ENCODE peak calls at places on chromosome X, in six cellular contexts. Y is dorsolateral prefrontal cortex, O is PC-9, N is BE2C, F is hepatocyte, W is astrocyte of the spinal cord. P is an unnamed sample.

GRCh38 chrX:46340696-46341095 is 204.5 kb downstream of the ZNF674 start:
- DNase-seq in F (no peak), O (no peak), Y (no peak), N (no peak), W (no peak), P (no peak)

GRCh38 chrX:38634665-38635064 is 73.3 kb downstream of the TSPAN7 start:
- DNase-seq in W (no peak), F (no peak), Y (no peak), O (no peak), N (no peak), P (no peak)

GRCh38 chrX:153601511-153602110 is 2.7 kb upstream of the CCNQ start:
- DNase-seq in F (no peak), N (no peak), W (no peak), Y (no peak), O (no peak), P (no peak)

GRCh38 chrX:84737471-84737871 is 235.2 kb upstream of the HDX start:
- DNase-seq in N (no peak), W (no peak), Y (no peak), O (no peak), F (no peak), P (no peak)

GRCh38 chrX:107787827-107788226 is 10.3 kb downstream of the NCBP2L start:
- DNase-seq in W (no peak), F (no peak), O (no peak), Y (no peak), N (no peak), P (no peak)

GRCh38 chrX:29941292-29941691 is 274.1 kb upstream of the MAGEB2 start:
- DNase-seq in N (no peak), O (no peak), W (no peak), F (peak; percentile 19), Y (no peak), P (no peak)

GRCh38 chrX:24215282-24215681 is 65.8 kb downstream of the ZFX start:
- DNase-seq in O (no peak), W (no peak), N (no peak), Y (no peak), F (no peak), P (no peak)

GRCh38 chrX:6187256-6187655 is 41.4 kb downstream of the NLGN4X start:
- DNase-seq in W (no peak), F (no peak), O (no peak), Y (no peak), N (no peak), P (no peak)

GRCh38 chrX:119655125-119655524 is 37.8 kb downstream of the SEPTIN6 start:
- DNase-seq in F (peak; percentile 64), Y (no peak), O (peak; percentile 7), W (peak; percentile 80), N (peak; percentile 67), P (no peak)

GRCh38 chrX:110665636-110666035 is 130.0 kb downstream of the CHRDL1 start:
- DNase-seq in W (peak; percentile 9), N (peak; percentile 44), Y (peak; percentile 28), O (peak; percentile 38), F (peak; percentile 54), P (peak; percentile 62)

GRCh38 chrX:101208152-101208905 is 11.3 kb upstream of the DRP2 start:
- DNase-seq in O (no peak), N (no peak), W (peak; percentile 31), Y (no peak), F (no peak), P (no peak)

GRCh38 chrX:153628129-153628528 is 18.9 kb upstream of the DUSP9 start:
- DNase-seq in F (no peak), O (no peak), W (no peak), Y (no peak), N (no peak), P (no peak)

GRCh38 chrX:8783100-8784098 is 17.8 kb downstream of the FAM9A start:
- DNase-seq in Y (no peak), O (peak; percentile 15), N (no peak), F (no peak), W (no peak), P (peak; percentile 14)
- TF ChIP-seq CTCF in Y (no peak), O (peak; percentile 47), N (peak; percentile 7), F (peak; percentile 9), W (peak; percentile 47), P (no peak)

GRCh38 chrX:11100281-11101035 is 10.7 kb upstream of the HCCS start:
- DNase-seq in N (peak; percentile 23), O (peak; percentile 24), F (peak; percentile 72), W (peak; percentile 64), Y (peak; percentile 32), P (peak; percentile 12)
- TF ChIP-seq CTCF in N (peak; percentile 62), O (peak; percentile 70), F (peak; percentile 61), W (peak; percentile 46), Y (peak; percentile 49), P (peak; percentile 36)

GRCh38 chrX:134721766-134722532 is 63.7 kb upstream of the PLAC1 start:
- DNase-seq in F (no peak), N (no peak), O (no peak), Y (no peak), W (no peak), P (no peak)

GRCh38 chrX:134732676-134733075 is 74.4 kb upstream of the PLAC1 start:
- DNase-seq in N (no peak), W (no peak), Y (no peak), F (no peak), O (no peak), P (no peak)

GRCh38 chrX:134732152-134732551 is 73.9 kb upstream of the PLAC1 start:
- DNase-seq in O (no peak), N (peak; percentile 67), Y (no peak), W (no peak), F (no peak), P (no peak)

GRCh38 chrX:134725103-134725690 is 66.9 kb upstream of the PLAC1 start:
- DNase-seq in O (no peak), Y (no peak), N (no peak), W (no peak), F (no peak), P (no peak)

DNA sequence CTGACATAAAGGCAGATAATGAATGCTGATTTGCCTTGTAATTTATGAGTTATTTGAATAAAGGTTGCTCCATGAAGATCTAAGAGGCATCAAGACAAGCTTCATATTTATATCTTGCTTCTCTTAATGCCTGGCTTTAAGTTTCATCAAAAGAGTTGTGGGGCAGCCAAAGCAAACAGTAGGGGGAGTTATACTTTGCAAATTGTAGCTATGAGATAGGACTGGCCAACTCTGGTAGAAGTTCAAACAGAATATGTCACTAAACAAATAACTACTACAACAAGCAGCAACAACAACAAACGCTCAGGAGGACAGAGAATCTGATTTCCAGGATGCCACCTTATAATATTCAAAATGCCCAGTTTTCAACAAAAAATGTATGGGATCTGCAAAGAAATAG is 69.1 kb upstream of the PLAC1 start:
- DNase-seq in N (no peak), Y (no peak), F (no peak), O (no peak), W (no peak), P (no peak)
- TF ChIP-seq CTCF in N (peak; percentile 41), Y (no peak), F (peak; percentile 9), O (peak; percentile 52), W (peak; percentile 18), P (no peak)

DNA sequence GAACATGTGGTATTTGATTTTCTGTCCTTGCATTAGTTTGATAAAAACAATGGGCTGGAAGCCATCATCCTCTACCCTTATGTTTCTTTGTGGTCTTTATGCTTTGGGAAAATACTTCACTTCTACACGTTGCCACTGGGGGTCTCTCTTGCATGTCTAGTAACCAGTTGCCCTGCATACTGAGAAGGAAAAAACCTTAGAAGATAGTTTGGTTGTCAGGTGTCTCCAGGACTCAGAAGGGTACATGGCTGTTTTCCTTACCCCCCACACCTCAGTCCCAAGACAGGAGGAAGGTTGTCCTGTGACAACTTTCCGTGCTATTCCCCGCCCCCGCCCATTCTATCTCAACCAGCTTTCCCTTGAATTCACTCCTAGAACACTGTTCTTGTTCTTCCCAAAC is 62.1 kb upstream of the LANCL3 start:
- DNase-seq in N (no peak), W (peak; percentile 5), F (peak; percentile 13), O (no peak), Y (no peak), P (no peak)
- TF ChIP-seq CTCF in N (peak; percentile 49), W (peak; percentile 34), F (peak; percentile 50), O (peak; percentile 58), Y (peak; percentile 31), P (peak; percentile 44)

GRCh38 chrX:3520458-3520857 is 174.0 kb upstream of the MXRA5 start:
- DNase-seq in N (no peak), F (no peak), O (no peak), Y (no peak), W (no peak), P (no peak)
- TF ChIP-seq CTCF in N (no peak), F (no peak), O (no peak), Y (no peak), W (no peak), P (no peak)

DNA sequence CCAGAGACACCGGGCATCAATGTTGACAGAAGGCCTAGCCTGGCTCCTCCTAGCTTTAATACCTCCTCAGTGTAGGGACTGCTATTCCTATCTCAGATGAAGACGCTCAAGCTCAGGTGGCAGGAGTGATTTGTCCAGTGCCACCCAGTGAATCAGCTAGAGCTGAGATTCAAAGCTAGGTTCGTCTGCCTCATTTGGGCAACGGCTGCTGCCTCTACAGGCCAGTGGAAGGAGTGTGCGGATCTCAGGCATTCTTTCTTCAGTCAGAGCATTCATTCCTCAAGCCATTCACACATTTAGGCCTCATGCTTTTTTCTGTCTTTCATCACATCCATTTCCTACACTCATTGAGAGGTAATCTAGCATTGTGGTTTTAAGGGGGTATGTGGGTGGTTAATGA is 7.3 kb downstream of the TSR2 start:
- DNase-seq in N (no peak), W (no peak), Y (no peak), F (peak; percentile 13), O (no peak), P (no peak)
- TF ChIP-seq CTCF in N (peak; percentile 24), W (no peak), Y (no peak), F (peak; percentile 14), O (peak; percentile 31), P (no peak)

DNA sequence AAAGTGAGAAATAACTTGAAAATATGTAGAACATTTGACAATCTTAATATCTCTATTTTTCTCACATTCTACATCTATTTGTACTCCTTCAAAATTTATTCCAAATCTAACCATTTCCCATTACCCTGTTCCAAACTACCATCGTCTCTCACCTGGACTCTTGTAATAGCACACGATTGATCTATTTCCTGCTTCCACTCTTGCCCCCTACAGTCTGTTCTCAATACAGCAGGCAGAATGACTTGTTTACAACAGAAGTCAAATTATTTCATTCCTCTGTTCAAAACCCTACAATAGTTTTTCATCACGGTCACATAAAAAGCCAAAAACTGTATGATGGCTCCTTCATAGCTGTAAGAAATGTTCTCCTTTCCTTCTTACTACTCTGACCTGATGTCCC is 21.1 kb upstream of the LUZP4 start:
- DNase-seq in O (no peak), Y (no peak), F (peak; percentile 27), N (peak; percentile 7), W (no peak), P (no peak)
- TF ChIP-seq CTCF in O (peak; percentile 49), Y (peak; percentile 19), F (peak; percentile 37), N (peak; percentile 58), W (peak; percentile 38), P (peak; percentile 44)

GRCh38 chrX:129754266-129755024 is 15.7 kb downstream of the XPNPEP2 start:
- DNase-seq in O (no peak), N (no peak), W (no peak), Y (no peak), F (no peak), P (no peak)
- TF ChIP-seq CTCF in O (peak; percentile 45), N (peak; percentile 36), W (no peak), Y (peak; percentile 36), F (no peak), P (peak; percentile 36)

P was measured in nephron progenitor cell.